ENCODE peak calls at places on chromosomes 4 and X, in five cellular contexts. Z is cardiac fibroblast, X is hepatocyte, A is choroid plexus epithelial cell, E is neuronal stem cell. G is an unnamed sample.

GRCh38 chr4:155946486-155946885 is 7.2 kb downstream of the CTSO start:
- DNase-seq in X (no peak), Z (no peak), E (no peak), A (peak), G (no peak)

GRCh38 chr4:11954093-11954492 is 525.4 kb upstream of the HS3ST1 start:
- DNase-seq in E (peak), A (peak), Z (peak), X (peak), G (peak)

GRCh38 chrX:95383778-95384177 is 1300.9 kb upstream of the DIAPH2 start:
- DNase-seq in Z (no peak), A (no peak), E (no peak), X (no peak), G (peak)

GRCh38 chr4:118270492-118270891 is 82.3 kb downstream of the PRSS12 start:
- DNase-seq in A (peak), Z (peak), E (peak), X (peak), G (peak)

GRCh38 chrX:20029728-20030127 is 38.9 kb upstream of the BCLAF3 start:
- DNase-seq in Z (no peak), E (no peak), X (peak), A (no peak), G (peak)

GRCh38 chr4:147617841-147618421 is 734 bp downstream of the TMEM184C start:
- DNase-seq in A (no peak), X (no peak), E (no peak), Z (no peak), G (no peak)

GRCh38 chr4:147837435-147837834 is 105.5 kb downstream of the ARHGAP10 start:
- DNase-seq in Z (no peak), A (peak), X (no peak), E (no peak), G (no peak)

GRCh38 chr4:168863719-168864632 is 146.1 kb downstream of the CBR4 start:
- DNase-seq in A (no peak), Z (no peak), X (no peak), E (no peak), G (no peak)

GRCh38 chr4:110540606-110541440 is 64.9 kb downstream of the ENPEP start:
- DNase-seq in E (no peak), Z (peak), A (peak), X (no peak), G (peak)

DNA sequence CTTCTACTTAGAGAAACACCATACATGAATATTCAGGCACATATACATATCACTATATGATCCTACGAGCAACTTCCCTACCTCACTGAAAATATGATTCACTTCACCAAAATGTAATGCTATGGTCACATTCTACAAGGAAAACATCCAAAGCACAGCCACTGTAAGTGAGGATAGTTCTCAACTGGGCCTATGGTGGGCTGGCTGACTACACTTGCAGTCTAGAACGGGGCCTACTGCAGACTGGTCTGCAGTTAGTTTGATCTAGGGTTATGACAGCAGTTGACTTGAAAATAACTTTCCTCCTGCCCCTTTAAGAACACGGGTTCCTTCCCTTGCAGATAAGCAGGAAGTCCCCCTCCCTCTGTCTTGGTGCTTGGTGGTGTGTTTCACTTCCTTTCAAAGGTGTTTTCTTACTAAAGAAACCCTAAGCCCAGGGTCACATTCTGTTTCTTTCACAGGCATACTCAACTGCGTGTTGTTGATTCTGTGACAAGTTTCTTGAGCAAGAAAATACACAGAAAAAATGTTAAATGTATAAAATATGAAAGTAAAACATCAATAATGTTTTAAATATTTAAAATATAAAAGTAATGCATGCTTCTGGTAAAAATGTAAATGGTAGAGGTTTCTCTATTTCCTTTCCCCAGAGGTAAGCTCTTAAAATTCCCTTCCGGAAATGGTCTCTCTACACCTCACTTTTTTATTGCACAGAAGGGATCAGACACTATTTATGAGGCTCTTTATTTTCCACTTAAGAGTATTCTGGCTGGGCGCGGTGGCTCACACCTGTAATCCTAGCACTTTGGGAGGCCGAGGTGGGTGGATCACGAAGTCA is 18.0 kb upstream of the TMSB4X start:
- DNase-seq in X (peak), A (peak), Z (peak), E (no peak), G (peak)
- H3K4me3 ChIP-seq in X (no peak), A (no peak), Z (no peak), E (no peak), G (no peak)

DNA sequence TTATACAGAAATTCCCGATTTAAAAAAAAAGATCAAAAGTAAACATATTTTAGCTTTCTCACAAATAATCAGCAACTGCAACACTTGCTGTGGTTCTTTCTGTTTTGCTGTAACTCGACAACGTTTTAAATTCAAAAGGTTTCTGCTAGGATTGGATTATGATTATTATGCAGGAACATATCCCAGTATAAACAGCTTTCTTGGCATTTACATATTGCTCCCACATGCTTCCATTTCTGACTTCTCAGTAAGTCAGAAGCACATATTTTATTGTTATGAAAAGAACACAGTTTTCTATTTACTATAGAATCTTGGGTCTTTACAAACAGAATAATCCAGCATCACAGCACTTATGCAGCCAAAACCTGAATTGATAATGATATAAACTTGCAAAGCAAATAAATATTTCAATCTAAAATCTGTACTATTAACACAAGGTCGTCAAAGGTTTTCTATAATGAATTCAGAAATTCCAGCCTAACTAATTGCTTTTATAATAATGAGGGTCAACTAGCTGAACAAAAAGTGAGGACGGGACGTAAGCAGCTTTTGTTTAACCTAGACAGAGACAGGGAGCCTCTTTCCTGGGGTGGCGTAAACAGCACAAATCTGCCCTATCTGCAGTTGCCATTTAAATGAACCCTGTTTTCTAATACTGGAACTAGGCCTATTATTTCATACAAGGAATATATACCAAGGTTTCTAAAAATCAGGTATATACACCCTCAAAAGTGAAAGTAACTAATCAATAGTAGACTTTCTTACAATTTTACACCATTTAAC is 9.8 kb upstream of the PCDH18 start:
- DNase-seq in A (no peak), E (no peak), Z (no peak), X (no peak), G (no peak)
- H3K4me3 ChIP-seq in A (peak), E (peak), Z (no peak), X (no peak), G (no peak)

DNA sequence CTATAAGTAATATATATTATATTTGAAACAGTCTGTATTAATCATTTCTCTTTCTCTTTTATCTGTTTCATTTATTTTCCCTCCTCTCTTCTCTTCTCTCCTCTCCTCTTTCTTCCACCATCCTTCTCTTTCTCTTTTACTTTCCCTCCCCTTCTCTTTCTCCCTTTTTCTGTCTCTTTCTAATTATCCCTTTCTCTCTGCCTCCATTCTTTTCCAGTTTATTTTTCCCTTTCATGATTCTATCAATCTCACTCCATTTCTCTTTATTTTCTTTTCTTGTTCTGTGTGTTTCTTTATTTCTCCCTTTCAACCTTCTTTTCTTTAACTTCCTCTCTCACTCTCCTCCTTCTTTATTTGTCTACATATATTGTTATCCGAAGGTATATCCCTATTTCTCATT is 399.8 kb upstream of the POU3F4 start:
- DNase-seq in E (no peak), A (no peak), X (no peak), Z (no peak), G (no peak)
- H3K4me3 ChIP-seq in E (no peak), A (no peak), X (no peak), Z (no peak), G (no peak)

GRCh38 chr4:165382640-165383039 is 3.8 kb downstream of the CPE start:
- DNase-seq in A (no peak), X (no peak), Z (no peak), E (no peak), G (no peak)
- H3K4me3 ChIP-seq in A (no peak), X (no peak), Z (no peak), E (no peak), G (no peak)

GRCh38 chr4:4763815-4764202 is 95.7 kb upstream of the MSX1 start:
- DNase-seq in Z (no peak), E (no peak), X (no peak), A (peak), G (no peak)
- H3K4me3 ChIP-seq in Z (no peak), E (peak), X (no peak), A (no peak), G (no peak)

GRCh38 chrX:115892787-115893671 is 277.5 kb upstream of the AGTR2 start:
- DNase-seq in E (no peak), A (peak), Z (peak), X (no peak), G (peak)
- H3K4me3 ChIP-seq in E (peak), A (no peak), Z (no peak), X (no peak), G (no peak)

DNA sequence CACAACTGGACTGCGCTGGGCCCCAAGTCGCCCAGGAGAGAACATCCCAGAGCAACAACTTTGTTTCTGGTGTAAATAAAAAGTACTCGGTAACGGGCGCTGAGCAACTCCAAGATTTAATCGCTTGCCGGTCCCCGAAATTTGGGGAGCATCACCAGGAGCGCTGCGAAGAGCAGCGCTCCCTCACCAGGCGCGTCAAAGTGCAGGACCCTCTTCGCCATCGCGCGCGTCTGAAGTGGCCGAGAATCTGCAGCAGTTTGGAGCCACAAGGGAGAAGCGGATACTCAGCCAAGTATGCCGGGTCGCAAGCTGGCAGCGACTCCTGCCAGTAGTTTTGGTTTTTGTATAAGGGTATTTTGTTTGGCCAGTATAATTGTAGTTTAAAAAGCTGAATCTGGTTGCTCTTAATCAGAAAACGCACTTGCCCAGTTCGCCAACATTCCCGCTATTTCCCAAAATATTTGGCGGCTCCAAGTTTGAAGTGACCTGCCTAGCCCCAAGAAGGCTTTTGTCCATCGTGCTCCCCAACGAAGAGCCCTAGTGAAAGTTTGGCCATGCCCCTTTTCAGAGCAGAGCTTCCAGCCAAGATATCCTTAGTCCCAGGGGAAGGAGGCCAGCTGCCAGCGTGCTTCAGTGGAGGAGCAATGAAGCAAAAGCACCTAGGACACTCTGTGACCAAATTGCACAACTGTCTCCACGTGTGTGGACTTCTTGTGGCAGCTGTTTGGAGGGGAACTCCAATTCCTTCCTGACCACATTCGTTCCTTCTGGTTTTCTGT is 557 bp upstream of the KDR start:
- DNase-seq in Z (peak), E (no peak), A (peak), X (no peak), G (no peak)
- H3K4me3 ChIP-seq in Z (peak), E (peak), A (peak), X (peak), G (peak)